ENCODE peak calls at places on chromosomes 4 and X, in seven cellular contexts. H is progenitor cell of endocrine pancreas, K is PC-3, U is activated B cell treated with CpG ODN at 0.5 μM for 24 hours, Y is bronchial epithelial cell, W is cardiac muscle cell, O is GM10248. M is an unnamed sample.

GRCh38 chr4:632926-633325 is 7.6 kb downstream of the PDE6B start:
- DNase-seq in H (no peak), K (no peak), U (no peak), Y (no peak), W (no peak), O (no peak), M (no peak)

GRCh38 chrX:41086627-41086932 is 1.3 kb downstream of the USP9X start:
- DNase-seq in H (no peak), K (peak; percentile 7), U (no peak), Y (no peak), W (no peak), O (no peak), M (peak; percentile 55)

GRCh38 chrX:27883468-27884092 is 75.8 kb downstream of the MAGEB10 start:
- DNase-seq in H (no peak), K (no peak), U (no peak), Y (no peak), W (no peak), O (no peak), M (no peak)

GRCh38 chr4:184019084-184019483 is 114.0 kb downstream of the STOX2 start:
- DNase-seq in H (no peak), K (no peak), U (no peak), Y (peak; percentile 93), W (no peak), O (no peak), M (peak; percentile 87)

GRCh38 chr4:33696586-33696985 is 2547.7 kb downstream of the ARAP2 start:
- DNase-seq in H (no peak), K (no peak), U (no peak), Y (peak; percentile 19), W (peak; percentile 67), O (no peak), M (peak; percentile 52)

GRCh38 chr4:65661469-65661868 is 8.8 kb downstream of the EPHA5 start:
- DNase-seq in H (no peak), K (peak; percentile 71), U (no peak), Y (no peak), W (no peak), O (no peak), M (no peak)

GRCh38 chr4:147407261-147408045 is 73.4 kb upstream of the EDNRA start:
- DNase-seq in H (no peak), K (no peak), U (no peak), Y (no peak), W (peak; percentile 29), O (no peak), M (no peak)

GRCh38 chr4:170022211-170022610 is 4.0 kb downstream of the MFAP3L start:
- DNase-seq in H (no peak), K (no peak), U (no peak), Y (no peak), W (no peak), O (no peak), M (no peak)

GRCh38 chr4:168383510-168383909 is 65.0 kb upstream of the DDX60 start:
- DNase-seq in H (no peak), K (no peak), U (no peak), Y (no peak), W (no peak), O (no peak), M (no peak)

GRCh38 chr4:113446019-113446418 is 315.5 kb downstream of the CAMK2D start:
- DNase-seq in H (no peak), K (peak; percentile 92), U (no peak), Y (peak; percentile 99), W (peak; percentile 66), O (no peak), M (peak; percentile 97)

GRCh38 chrX:16186380-16187007 is 19.2 kb downstream of the MAGEB17 start:
- DNase-seq in H (no peak), K (no peak), U (no peak), Y (peak; percentile 1), W (no peak), O (no peak), M (no peak)

GRCh38 chrX:10979956-10980355 is 131.2 kb upstream of the HCCS start:
- DNase-seq in H (no peak), K (no peak), U (no peak), Y (peak; percentile 71), W (no peak), O (no peak), M (peak; percentile 63)

GRCh38 chr4:169620846-169621228 is 459 bp downstream of the CLCN3 start:
- DNase-seq in H (no peak), K (peak; percentile 10), U (no peak), Y (no peak), W (no peak), O (no peak), M (peak; percentile 26)

GRCh38 chr4:106266201-106266600 is 49.8 kb downstream of the TBCK start:
- DNase-seq in H (no peak), K (peak; percentile 55), U (no peak), Y (peak; percentile 56), W (peak; percentile 76), O (no peak), M (peak; percentile 66)

GRCh38 chrX:115344885-115345653 is 55.6 kb downstream of the LUZP4 start:
- DNase-seq in H (no peak), K (peak; percentile 86), U (no peak), Y (peak; percentile 83), W (peak; percentile 97), O (no peak), M (peak; percentile 92)

DNA sequence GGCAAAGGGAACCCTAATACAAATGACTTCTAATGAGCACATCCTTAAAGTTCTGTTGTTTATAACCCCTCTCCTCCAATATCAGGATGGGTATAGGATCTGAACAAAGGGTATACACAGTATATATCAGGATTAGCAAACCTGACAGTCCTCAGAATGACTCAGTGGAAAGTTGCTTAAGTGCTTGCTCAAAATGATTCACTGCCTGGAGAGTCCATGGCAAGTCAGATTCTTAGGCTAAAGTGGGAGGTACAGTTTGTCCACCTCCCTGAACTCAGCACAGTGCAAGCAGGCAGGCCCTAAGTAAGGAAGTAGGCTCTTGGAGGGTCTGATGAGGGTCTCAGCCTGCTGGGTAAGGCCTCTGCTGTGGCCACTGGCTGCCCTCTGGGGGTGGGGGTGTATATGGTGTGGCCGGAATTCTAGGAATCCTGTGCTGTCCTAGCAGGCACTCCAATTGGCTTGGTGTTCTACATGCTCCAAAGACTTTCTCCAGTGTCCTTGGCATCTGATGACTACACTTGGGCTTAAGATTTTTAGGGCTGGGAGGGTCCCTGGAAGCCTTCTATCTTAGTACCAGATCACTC is 54.3 kb downstream of the CHRDL1 start:
- DNase-seq in H (no peak), K (peak; percentile 10), U (no peak), Y (peak; percentile 67), W (peak; percentile 51), O (no peak), M (peak; percentile 72)
- TF ChIP-seq CTCF in H (no peak), K (no peak), U (no peak), Y (no peak), W (no peak), O (no peak), M (no peak)

GRCh38 chr4:171846232-171846631 is 33.0 kb downstream of the GALNTL6 start:
- DNase-seq in H (peak; percentile 43), K (peak; percentile 43), U (no peak), Y (peak; percentile 24), W (peak; percentile 32), O (peak; percentile 24), M (peak; percentile 54)
- TF ChIP-seq CTCF in H (peak; percentile 79), K (peak; percentile 55), U (no peak), Y (peak; percentile 33), W (peak; percentile 28), O (peak; percentile 52), M (peak; percentile 46)

GRCh38 chr4:88706574-88706973 is 8.9 kb upstream of the NAP1L5 start:
- DNase-seq in H (no peak), K (peak; percentile 67), U (no peak), Y (peak; percentile 33), W (peak; percentile 83), O (no peak), M (peak; percentile 55)
- TF ChIP-seq CTCF in H (peak; percentile 56), K (peak; percentile 69), U (no peak), Y (peak; percentile 47), W (peak; percentile 69), O (no peak), M (peak; percentile 61)

DNA sequence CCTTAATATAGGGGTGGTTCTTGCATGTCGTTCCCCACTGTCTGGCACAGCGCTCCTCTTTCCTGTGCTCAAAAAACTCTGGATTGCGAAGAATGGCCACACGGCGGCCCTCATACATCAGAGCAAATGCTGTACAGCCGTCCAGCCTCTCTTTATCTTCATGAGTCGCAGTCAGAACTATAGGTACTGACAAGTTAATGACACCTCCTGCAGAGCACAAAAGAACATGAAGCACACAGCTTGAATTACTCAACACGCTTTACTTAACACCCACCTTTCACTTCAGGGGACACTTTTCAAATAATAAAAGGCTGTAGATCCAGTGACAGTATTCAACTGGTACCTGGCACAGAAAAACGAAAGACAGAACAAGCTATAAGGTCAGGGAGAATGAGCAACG is 65.3 kb downstream of the PAPSS1 start:
- DNase-seq in H (no peak), K (no peak), U (no peak), Y (peak; percentile 21), W (no peak), O (no peak), M (peak; percentile 45)
- TF ChIP-seq CTCF in H (peak; percentile 23), K (no peak), U (no peak), Y (no peak), W (no peak), O (no peak), M (peak; percentile 42)

DNA sequence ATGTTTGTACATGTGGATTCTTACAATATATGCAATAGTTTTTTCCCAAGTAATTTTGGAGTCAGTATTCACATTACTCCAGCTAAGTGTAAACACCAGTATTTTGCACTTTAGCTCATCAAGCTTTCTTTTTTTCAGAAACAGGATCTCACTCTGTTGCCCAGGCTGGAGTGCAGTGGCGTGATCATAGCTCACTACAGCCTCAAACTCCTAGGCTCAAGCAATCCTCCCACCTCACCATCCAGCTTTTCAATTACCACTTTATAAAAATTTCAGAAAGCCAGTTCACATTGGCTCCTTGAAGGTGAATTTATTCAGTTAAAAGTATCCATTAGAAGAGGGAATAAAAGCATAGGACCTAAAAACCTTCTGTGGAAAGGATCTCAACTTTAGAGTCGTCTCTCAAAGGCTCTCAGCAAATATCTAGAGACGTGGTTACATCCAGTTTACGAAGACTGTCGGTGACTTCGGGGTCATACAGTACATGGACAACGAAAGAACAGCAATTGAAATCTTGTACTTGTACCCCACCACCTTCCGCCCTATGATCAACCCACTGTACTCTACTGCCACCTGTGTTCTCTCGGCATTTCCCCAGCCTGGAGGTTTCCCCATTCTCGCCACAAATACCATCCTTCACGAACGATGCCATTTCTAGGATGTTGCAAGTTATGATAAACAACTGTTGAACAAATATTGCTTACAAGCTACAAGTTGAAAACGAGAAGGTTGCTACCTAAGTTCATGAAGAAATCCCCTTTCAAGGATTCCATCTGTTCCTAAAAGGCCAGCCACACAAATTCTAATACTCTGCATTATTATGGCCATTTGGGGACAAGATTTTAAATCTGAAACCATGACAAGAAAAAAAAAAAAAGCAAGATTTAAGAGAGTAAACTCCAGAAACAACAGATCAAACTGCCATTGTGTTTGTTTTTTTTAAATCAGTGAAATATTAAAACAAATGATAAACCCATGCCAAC is 1.8 kb downstream of the APBB2 start:
- DNase-seq in H (no peak), K (peak; percentile 72), U (no peak), Y (peak; percentile 74), W (peak; percentile 85), O (peak; percentile 26), M (peak; percentile 82)
- TF ChIP-seq CTCF in H (peak; percentile 53), K (peak; percentile 81), U (no peak), Y (peak; percentile 77), W (peak; percentile 73), O (peak; percentile 28), M (peak; percentile 84)

GRCh38 chr4:185224597-185224996 is 15.2 kb downstream of the SNX25 start:
- DNase-seq in H (no peak), K (no peak), U (no peak), Y (no peak), W (no peak), O (no peak), M (no peak)
- TF ChIP-seq CTCF in H (peak; percentile 26), K (no peak), U (no peak), Y (no peak), W (no peak), O (no peak), M (peak; percentile 28)

M was measured in epithelial cell of esophagus.